ENCODE peak calls at places on chromosomes 7 and 10, in eight cellular contexts. S is stimulated activated naive CD8-positive, alpha-beta T cell treated with anti-CD3 and anti-CD28 coated beads, Interleukin-15, Interleukin-2, amounts not matched to agents 100 U/mL and 50 U/mL, for 24 hours; D is T-helper 1 cell; X is NCI-H1105 treated with DMSO at 0.1 percent for 48 hours; O is stimulated activated CD4-positive, alpha-beta T cell treated with anti-CD3 and anti-CD28 coated beads, Interleukin-4, amount 100 ng/mL, for 4 hours; F is amniotic epithelial cell; I is RPMI8226; K is mucosa of descending colon. Z is an unnamed sample.

GRCh38 chr7:130922206-130923112 is 188.5 kb upstream of the KLF14 start:
- DNase-seq in S (no peak), D (no peak), X (no peak), O (no peak), F (no peak), I (no peak), K (no peak), Z (no peak)

GRCh38 chr7:156055206-156055822 is 243.1 kb upstream of the SHH start:
- DNase-seq in S (no peak), D (no peak), X (no peak), O (no peak), F (no peak), I (no peak), K (no peak), Z (no peak)

GRCh38 chr7:83514977-83515376 is 134.0 kb downstream of the SEMA3E start:
- DNase-seq in S (no peak), D (no peak), X (no peak), O (no peak), F (no peak), I (no peak), K (no peak), Z (no peak)

GRCh38 chr7:150998341-150998740 is 7.5 kb downstream of the NOS3 start:
- DNase-seq in S (no peak), D (no peak), X (no peak), O (no peak), F (no peak), I (no peak), K (no peak), Z (no peak)

GRCh38 chr7:11751315-11751714 is 80.7 kb downstream of the THSD7A start:
- DNase-seq in S (no peak), D (no peak), X (no peak), O (no peak), F (no peak), I (no peak), K (no peak), Z (no peak)

GRCh38 chr7:116955340-116955739 is 2.0 kb downstream of the ST7 start:
- DNase-seq in S (no peak), D (no peak), X (no peak), O (no peak), F (no peak), I (no peak), K (no peak), Z (no peak)

GRCh38 chr10:14740684-14741247 is 33.9 kb downstream of the FAM107B start:
- DNase-seq in S (no peak), D (no peak), X (no peak), O (no peak), F (no peak), I (peak), K (no peak), Z (no peak)

GRCh38 chr10:91271886-91272285 is 51.4 kb downstream of the PCGF5 start:
- DNase-seq in S (no peak), D (no peak), X (no peak), O (no peak), F (no peak), I (no peak), K (no peak), Z (no peak)

GRCh38 chr10:36182059-36182654 is 540.1 kb upstream of the FZD8 start:
- DNase-seq in S (no peak), D (no peak), X (no peak), O (no peak), F (no peak), I (no peak), K (no peak), Z (no peak)

GRCh38 chr10:97428572-97428981 is 2.6 kb downstream of the PGAM1 start:
- DNase-seq in S (peak), D (no peak), X (no peak), O (no peak), F (peak), I (peak), K (no peak), Z (no peak)

GRCh38 chr10:62632071-62632809 is 172.3 kb upstream of the ADO start:
- DNase-seq in S (peak), D (peak), X (no peak), O (no peak), F (no peak), I (no peak), K (no peak), Z (no peak)

GRCh38 chr10:32049113-32049512 is 7.1 kb downstream of the KIF5B start:
- DNase-seq in S (no peak), D (no peak), X (no peak), O (no peak), F (peak), I (no peak), K (no peak), Z (no peak)

GRCh38 chr7:65295409-65295808 is 78.2 kb upstream of the ZNF92 start:
- DNase-seq in S (no peak), D (no peak), X (no peak), O (no peak), F (no peak), I (no peak), K (no peak), Z (no peak)

GRCh38 chr10:102648889-102649752 is 4.8 kb downstream of the TRIM8 start:
- DNase-seq in S (peak), D (no peak), X (no peak), O (no peak), F (no peak), I (no peak), K (peak), Z (no peak)

GRCh38 chr7:101857358-101857794 is 40.0 kb downstream of the CUX1 start:
- DNase-seq in S (no peak), D (no peak), X (no peak), O (no peak), F (no peak), I (no peak), K (no peak), Z (no peak)

GRCh38 chr10:50470798-50471582 is 152.8 kb downstream of the SGMS1 start:
- DNase-seq in S (no peak), D (no peak), X (no peak), O (no peak), F (peak), I (no peak), K (no peak), Z (no peak)

GRCh38 chr10:64130152-64130551 is 609.0 kb downstream of the REEP3 start:
- DNase-seq in S (no peak), D (no peak), X (no peak), O (no peak), F (no peak), I (no peak), K (no peak), Z (no peak)

GRCh38 chr7:102216573-102217314 is 69.9 kb upstream of the SH2B2 start:
- DNase-seq in S (no peak), D (no peak), X (no peak), O (no peak), F (peak), I (no peak), K (no peak), Z (no peak)

GRCh38 chr10:11209810-11210141 is 192.1 kb downstream of the CELF2 start:
- DNase-seq in S (no peak), D (no peak), X (no peak), O (no peak), F (no peak), I (peak), K (no peak), Z (no peak)

GRCh38 chr7:18796216-18796615 is 300.7 kb downstream of the HDAC9 start:
- DNase-seq in S (no peak), D (no peak), X (no peak), O (no peak), F (no peak), I (no peak), K (no peak), Z (no peak)

GRCh38 chr10:33073641-33074410 is 115.8 kb upstream of the ITGB1 start:
- DNase-seq in S (no peak), D (no peak), X (no peak), O (no peak), F (no peak), I (no peak), K (no peak), Z (no peak)

GRCh38 chr7:6530626-6531491 is 20.4 kb downstream of the GRID2IP start:
- DNase-seq in S (peak), D (peak), X (peak), O (peak), F (no peak), I (peak), K (peak), Z (peak)

GRCh38 chr10:15112657-15113056 is 15.5 kb downstream of the RPP38 start:
- DNase-seq in S (no peak), D (no peak), X (no peak), O (no peak), F (no peak), I (no peak), K (no peak), Z (no peak)

GRCh38 chr10:34612446-34612845 is 202.7 kb downstream of the PARD3 start:
- DNase-seq in S (no peak), D (no peak), X (no peak), O (no peak), F (peak), I (no peak), K (no peak), Z (no peak)

GRCh38 chr7:36284470-36284869 is 105.2 kb upstream of the ANLN start:
- DNase-seq in S (no peak), D (no peak), X (no peak), O (no peak), F (no peak), I (no peak), K (no peak), Z (no peak)

GRCh38 chr7:105060923-105061322 is 46.9 kb downstream of the KMT2E start:
- DNase-seq in S (no peak), D (no peak), X (no peak), O (no peak), F (no peak), I (no peak), K (no peak), Z (no peak)

GRCh38 chr7:91424372-91424771 is 160.1 kb downstream of the FZD1 start:
- DNase-seq in S (no peak), D (no peak), X (no peak), O (no peak), F (no peak), I (no peak), K (no peak), Z (no peak)

GRCh38 chr7:143910473-143911248 is 8.7 kb upstream of the TCAF1 start:
- DNase-seq in S (no peak), D (no peak), X (no peak), O (no peak), F (peak), I (no peak), K (no peak), Z (no peak)

GRCh38 chr7:76296743-76297740 is 5.4 kb upstream of the HSPB1 start:
- DNase-seq in S (no peak), D (no peak), X (no peak), O (no peak), F (peak), I (no peak), K (peak), Z (no peak)

GRCh38 chr7:128197586-128197985 is 43.5 kb upstream of the LEP start:
- DNase-seq in S (no peak), D (no peak), X (no peak), O (no peak), F (peak), I (no peak), K (no peak), Z (no peak)

GRCh38 chr7:156691764-156692163 is 51.2 kb downstream of the RNF32 start:
- DNase-seq in S (no peak), D (no peak), X (no peak), O (no peak), F (no peak), I (no peak), K (no peak), Z (no peak)

GRCh38 chr7:37377231-37377630 is 71.4 kb downstream of the ELMO1 start:
- DNase-seq in S (peak), D (no peak), X (no peak), O (no peak), F (no peak), I (no peak), K (no peak), Z (no peak)

GRCh38 chr10:60141916-60142559 is 235.7 kb upstream of the CCDC6 start:
- DNase-seq in S (no peak), D (no peak), X (no peak), O (no peak), F (no peak), I (no peak), K (no peak), Z (no peak)

GRCh38 chr10:22606164-22606614 is 108.2 kb downstream of the PIP4K2A start:
- DNase-seq in S (peak), D (no peak), X (no peak), O (no peak), F (no peak), I (peak), K (no peak), Z (no peak)

GRCh38 chr7:142587578-142588191 is 161.6 kb upstream of the PRSS1 start:
- DNase-seq in S (no peak), D (no peak), X (peak), O (no peak), F (peak), I (peak), K (no peak), Z (no peak)

GRCh38 chr7:152313879-152314604 is 121.8 kb downstream of the KMT2C start:
- DNase-seq in S (no peak), D (no peak), X (peak), O (no peak), F (peak), I (peak), K (no peak), Z (no peak)

GRCh38 chr7:140983802-140984201 is 30.9 kb downstream of the MRPS33 start:
- DNase-seq in S (no peak), D (no peak), X (no peak), O (no peak), F (peak), I (no peak), K (no peak), Z (no peak)

GRCh38 chr10:17981766-17982380 is 30.2 kb downstream of the SLC39A12 start:
- DNase-seq in S (no peak), D (no peak), X (no peak), O (no peak), F (peak), I (no peak), K (no peak), Z (no peak)

GRCh38 chr10:115045516-115045915 is 47.6 kb upstream of the ATRNL1 start:
- DNase-seq in S (no peak), D (no peak), X (no peak), O (no peak), F (peak), I (no peak), K (no peak), Z (no peak)

GRCh38 chr10:100100651-100101525 is 19.2 kb upstream of the CPN1 start:
- DNase-seq in S (no peak), D (no peak), X (no peak), O (no peak), F (peak), I (no peak), K (no peak), Z (no peak)

Z was measured in progenitor cell of endocrine pancreas.